ENCODE peak calls at places on chromosomes 1 and 21, in six cellular contexts. B is esophagus muscularis mucosa, Z is sigmoid colon, C is ovary, H is tibial nerve, W is A549. X is an unnamed sample.

GRCh38 chr21:43207043-43207315 is 38.2 kb downstream of the CRYAA start:
- DNase-seq in B (no peak), Z (no peak), C (no peak), H (peak; percentile 1), W (no peak), X (no peak)

GRCh38 chr1:29706936-29707335 is 470.6 kb downstream of the PTPRU start:
- DNase-seq in B (no peak), Z (no peak), C (no peak), H (no peak), W (peak; percentile 32), X (no peak)

GRCh38 chr1:222616535-222616934 is 1.4 kb upstream of the MIA3 start:
- DNase-seq in B (no peak), Z (no peak), C (peak; percentile 58), H (no peak), W (no peak), X (no peak)

GRCh38 chr1:172883844-172884243 is 166.9 kb downstream of the TNFSF18 start:
- DNase-seq in B (no peak), Z (no peak), C (no peak), H (no peak), W (no peak), X (no peak)

GRCh38 chr1:214494706-214495105 is 56.7 kb downstream of the PTPN14 start:
- DNase-seq in B (no peak), Z (no peak), C (no peak), H (no peak), W (no peak), X (no peak)

GRCh38 chr1:220189750-220190347 is 82.4 kb downstream of the RAB3GAP2 start:
- DNase-seq in B (no peak), Z (no peak), C (no peak), H (no peak), W (peak; percentile 33), X (no peak)

GRCh38 chr1:235090406-235091069 is 38.1 kb downstream of the TOMM20 start:
- DNase-seq in B (no peak), Z (peak; percentile 67), C (no peak), H (no peak), W (no peak), X (no peak)

GRCh38 chr1:86259390-86259789 is 102.8 kb upstream of the COL24A1 start:
- DNase-seq in B (no peak), Z (no peak), C (no peak), H (no peak), W (no peak), X (no peak)

GRCh38 chr1:162822391-162823200 is 32.1 kb downstream of the HSD17B7 start:
- DNase-seq in B (no peak), Z (peak; percentile 58), C (peak; percentile 24), H (no peak), W (peak; percentile 25), X (peak; percentile 35)

GRCh38 chr1:116934586-116935207 is 25.0 kb downstream of the PTGFRN start:
- DNase-seq in B (no peak), Z (no peak), C (no peak), H (no peak), W (no peak), X (no peak)

GRCh38 chr1:151635479-151636072 is 23.7 kb downstream of the SNX27 start:
- DNase-seq in B (no peak), Z (no peak), C (no peak), H (no peak), W (no peak), X (no peak)

GRCh38 chr1:202005958-202006357 is 4.4 kb upstream of the ELF3 start:
- DNase-seq in B (no peak), Z (no peak), C (no peak), H (no peak), W (no peak), X (no peak)

GRCh38 chr1:44707112-44707881 is 23.7 kb downstream of the RNU5D-1 start:
- DNase-seq in B (no peak), Z (no peak), C (no peak), H (no peak), W (peak; percentile 76), X (no peak)

GRCh38 chr1:4467241-4467640 is 187.2 kb upstream of the AJAP1 start:
- DNase-seq in B (no peak), Z (no peak), C (no peak), H (no peak), W (no peak), X (no peak)

GRCh38 chr21:44836349-44836665 is 18.4 kb upstream of the SUMO3 start:
- DNase-seq in B (no peak), Z (no peak), C (no peak), H (no peak), W (no peak), X (no peak)

GRCh38 chr21:16865612-16866011 is 647.2 kb upstream of the CXADR start:
- DNase-seq in B (no peak), Z (no peak), C (no peak), H (no peak), W (no peak), X (no peak)

GRCh38 chr1:9822897-9823692 is 670 bp downstream of the CLSTN1 start:
- DNase-seq in B (no peak), Z (peak; percentile 70), C (peak; percentile 44), H (no peak), W (peak; percentile 21), X (no peak)

GRCh38 chr1:183070923-183071618 is 47.9 kb downstream of the LAMC1 start:
- DNase-seq in B (no peak), Z (no peak), C (no peak), H (no peak), W (no peak), X (no peak)

GRCh38 chr1:17878837-17879236 is 123.7 kb downstream of the ACTL8 start:
- DNase-seq in B (no peak), Z (no peak), C (no peak), H (no peak), W (no peak), X (no peak)

DNA sequence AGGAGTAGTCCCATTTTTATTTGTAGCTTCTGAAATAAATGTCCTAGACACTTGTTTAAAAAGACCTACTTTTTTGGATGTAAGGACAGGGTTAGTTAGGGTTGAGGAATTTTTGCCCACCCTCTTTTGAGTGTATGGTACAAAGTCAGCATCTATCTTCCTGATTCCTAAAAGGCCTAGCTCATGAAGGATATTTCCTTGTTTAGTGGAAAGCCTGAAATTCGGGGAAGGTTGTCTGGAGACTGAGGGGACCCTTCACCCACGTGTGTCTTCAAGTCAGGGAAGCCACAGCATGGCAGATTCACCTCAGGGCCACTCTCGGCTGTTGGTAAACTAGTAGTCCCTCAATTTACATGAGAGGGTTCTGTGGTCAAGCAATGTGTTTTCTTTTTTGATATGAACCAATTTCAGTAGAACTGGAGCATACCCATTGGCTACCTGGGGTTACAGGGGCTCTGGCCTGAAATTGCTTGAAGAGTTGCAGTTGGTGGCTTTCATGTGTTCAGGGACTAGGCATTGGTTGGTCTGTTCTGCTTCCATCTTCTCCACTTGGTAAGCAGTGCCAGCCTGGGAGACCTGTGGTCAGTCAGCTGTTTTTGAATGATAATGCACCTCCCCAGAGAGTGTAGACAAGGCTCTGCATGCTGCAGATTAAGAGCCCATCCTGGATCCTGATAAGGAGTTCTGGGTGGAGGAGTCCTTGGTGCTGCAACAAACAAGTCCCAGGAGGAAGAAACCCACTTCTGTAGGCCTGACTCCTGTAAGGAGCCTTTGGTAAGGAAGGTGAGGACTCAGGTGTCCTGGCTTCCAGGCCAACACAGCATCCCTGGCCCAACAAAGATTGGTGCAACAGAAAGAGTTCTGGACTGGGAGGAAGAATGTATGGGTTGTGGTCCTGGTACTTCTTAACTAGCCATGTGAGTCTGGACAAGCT is 6.3 kb downstream of the BTG2 start:
- DNase-seq in B (no peak), Z (no peak), C (no peak), H (no peak), W (no peak), X (no peak)
- TF ChIP-seq POLR2A in B (no peak), Z (no peak), C (no peak), H (no peak), W (no peak), X (peak; percentile 42)

GRCh38 chr1:216705686-216706085 is 17.5 kb downstream of the ESRRG start:
- DNase-seq in B (no peak), Z (no peak), C (no peak), H (no peak), W (no peak), X (peak; percentile 69)
- TF ChIP-seq EP300 in B (no peak), Z (no peak), C (no peak), H (no peak), W (no peak), X (no peak)

DNA sequence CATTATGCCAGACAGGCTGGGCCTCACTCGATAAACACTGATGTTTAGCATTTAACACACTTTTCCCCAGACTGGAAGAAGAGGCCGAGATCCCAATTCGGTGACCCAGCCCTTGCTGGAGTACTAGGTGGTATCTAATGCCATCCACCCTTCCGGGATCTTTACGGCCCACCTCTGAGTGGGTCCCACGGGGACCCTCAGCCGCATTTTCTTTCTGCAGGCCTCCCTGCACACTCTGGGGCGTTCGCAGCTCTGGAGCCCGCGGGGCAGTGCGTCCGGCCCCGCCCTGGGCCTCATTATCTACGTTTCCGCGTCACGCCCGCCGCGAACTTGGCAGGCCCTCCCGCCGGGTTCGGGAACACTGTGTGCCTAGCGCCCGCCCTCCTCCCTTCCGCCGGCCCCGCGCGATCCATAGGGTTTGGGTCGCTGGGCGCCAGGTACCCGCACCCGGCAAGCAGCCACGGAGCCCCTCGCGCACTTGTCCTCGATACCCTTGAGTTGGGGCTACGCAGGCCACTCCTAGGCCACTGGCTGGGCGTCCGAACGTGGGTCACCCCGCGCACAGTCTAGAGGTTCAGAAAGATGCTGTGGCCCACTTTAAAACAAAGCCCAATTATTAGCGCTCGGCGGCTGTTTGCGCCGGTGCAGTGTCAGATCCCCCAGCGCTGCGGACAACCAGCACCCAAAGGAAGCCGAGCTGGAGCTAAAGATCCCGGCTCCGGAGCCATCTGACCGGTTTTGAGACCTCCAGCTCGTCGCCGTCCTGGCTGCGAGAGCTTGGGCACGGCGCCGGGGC is 942 bp upstream of the EVA1C start:
- DNase-seq in B (peak; percentile 96), Z (peak; percentile 97), C (peak; percentile 96), H (peak; percentile 91), W (no peak), X (peak; percentile 97)
- TF ChIP-seq POLR2A in B (peak; percentile 77), Z (peak; percentile 78), C (peak; percentile 94), H (peak; percentile 89), W (peak; percentile 40), X (no peak)

GRCh38 chr1:6596351-6596750 is 6.3 kb downstream of the KLHL21 start:
- DNase-seq in B (no peak), Z (no peak), C (no peak), H (no peak), W (no peak), X (no peak)
- TF ChIP-seq EP300 in B (no peak), Z (no peak), C (no peak), H (no peak), W (no peak), X (no peak)